ENCODE peak calls at places on chromosomes 3 and 15, in eight cellular contexts. N is effector memory CD4-positive, alpha-beta T cell; F is MM.1S; P is psoas muscle; I is heart left ventricle; M is keratinocyte; U is mesendoderm; X is suprapubic skin. R is an unnamed sample.

GRCh38 chr3:185215873-185216586 is 37.8 kb downstream of the EHHADH start:
- DNase-seq in N (no peak), X (no peak), P (no peak), F (peak; percentile 67), I (no peak), M (no peak), U (peak; percentile 26), R (no peak)

GRCh38 chr15:85445361-85445760 is 65.0 kb downstream of the AKAP13 start:
- DNase-seq in U (no peak), M (no peak), F (no peak), X (no peak), I (no peak), P (no peak), N (no peak), R (no peak)

GRCh38 chr3:61829301-61830110 is 268.1 kb downstream of the PTPRG start:
- DNase-seq in X (no peak), P (no peak), I (no peak), U (no peak), M (no peak), N (no peak), F (no peak), R (peak; percentile 29)

GRCh38 chr3:50568947-50569749 is at the start of gene HEMK1:
- DNase-seq in M (peak; percentile 45), U (peak; percentile 97), N (peak; percentile 84), X (peak; percentile 99), P (peak; percentile 97), I (peak; percentile 99), F (peak; percentile 94), R (peak; percentile 99)

GRCh38 chr15:90002428-90002844 is 1.3 kb downstream of the ZNF710 start:
- DNase-seq in I (peak; percentile 47), M (no peak), F (peak; percentile 45), U (peak; percentile 60), X (peak; percentile 73), P (peak; percentile 46), N (no peak), R (peak; percentile 59)

GRCh38 chr15:58374147-58374546 is 57.6 kb upstream of the LIPC start:
- DNase-seq in P (no peak), X (no peak), U (no peak), N (no peak), M (no peak), I (no peak), F (no peak), R (no peak)

GRCh38 chr3:140050977-140051957 is 116.3 kb downstream of the CLSTN2 start:
- DNase-seq in U (peak; percentile 61), I (peak; percentile 24), N (no peak), P (no peak), M (peak; percentile 30), F (no peak), X (no peak), R (no peak)

GRCh38 chr15:81301815-81302399 is 22.0 kb downstream of the STARD5 start:
- DNase-seq in X (peak; percentile 60), N (no peak), U (no peak), F (peak; percentile 60), I (no peak), M (no peak), P (no peak), R (no peak)

GRCh38 chr3:38657369-38657768 is 7.9 kb upstream of the SCN5A start:
- DNase-seq in N (no peak), X (no peak), F (no peak), I (no peak), U (no peak), P (no peak), M (no peak), R (no peak)

GRCh38 chr15:73330206-73331051 is 38.3 kb downstream of the HCN4 start:
- DNase-seq in X (no peak), N (no peak), P (no peak), F (no peak), U (peak; percentile 33), M (no peak), I (no peak), R (peak; percentile 31)

GRCh38 chr3:132407025-132407424 is 10.3 kb upstream of the DNAJC13 start:
- DNase-seq in F (no peak), X (no peak), M (no peak), I (no peak), P (no peak), N (no peak), U (no peak), R (no peak)

GRCh38 chr3:132404276-132404675 is 13.0 kb upstream of the DNAJC13 start:
- DNase-seq in M (no peak), P (no peak), F (no peak), N (no peak), U (no peak), X (no peak), I (no peak), R (no peak)

GRCh38 chr3:132406587-132406986 is 10.7 kb upstream of the DNAJC13 start:
- DNase-seq in F (no peak), I (no peak), N (no peak), U (no peak), M (no peak), X (no peak), P (no peak), R (no peak)

GRCh38 chr3:132405609-132406299 is 11.5 kb upstream of the DNAJC13 start:
- DNase-seq in X (no peak), I (no peak), P (no peak), M (no peak), N (no peak), U (no peak), F (no peak), R (no peak)

DNA sequence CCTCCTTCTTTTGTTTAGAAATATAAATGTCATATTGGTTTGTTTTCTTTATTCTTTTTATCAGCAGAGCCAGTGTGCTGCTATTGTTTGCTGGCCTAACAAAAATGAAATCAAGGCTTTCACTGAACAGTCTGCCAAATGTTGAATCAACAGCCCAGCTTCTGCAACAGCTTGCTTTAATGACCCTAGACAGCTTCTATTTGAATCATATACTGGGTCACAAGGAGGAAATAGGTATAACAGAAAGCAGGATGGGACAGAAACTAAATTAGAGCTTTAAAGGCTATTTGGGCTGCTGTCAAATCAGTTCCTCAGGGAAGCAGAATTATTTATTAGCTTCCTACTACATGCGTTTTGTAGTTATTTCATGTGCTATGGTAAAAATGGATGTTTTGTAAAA is 12.1 kb upstream of the DNAJC13 start:
- DNase-seq in X (no peak), N (no peak), U (no peak), P (no peak), F (no peak), I (no peak), M (no peak), R (no peak)
- H3K27ac ChIP-seq in X (no peak overlapping the region), N (no peak overlapping the region), U (no peak overlapping the region), P (no peak overlapping the region), F (no peak overlapping the region), I (no peak overlapping the region), M (no peak overlapping the region), R (no peak overlapping the region)

GRCh38 chr3:190116551-190117067 is 4.1 kb downstream of the P3H2 start:
- DNase-seq in F (no peak), N (no peak), P (no peak), I (no peak), U (peak; percentile 52), X (no peak), M (peak; percentile 81), R (no peak)

GRCh38 chr3:190119734-190120133 is 963 bp downstream of the P3H2 start:
- DNase-seq in F (no peak), U (no peak), I (no peak), P (no peak), N (no peak), M (no peak), X (no peak), R (no peak)

GRCh38 chr3:190121061-190121765 is 516 bp upstream of the P3H2 start:
- DNase-seq in P (no peak), F (no peak), U (no peak), N (no peak), M (no peak), X (no peak), I (no peak), R (no peak)

GRCh38 chr3:190120161-190121060 is at the start of gene P3H2:
- DNase-seq in F (peak; percentile 91), M (peak; percentile 33), P (peak; percentile 72), N (no peak), I (peak; percentile 90), X (peak; percentile 73), U (peak; percentile 96), R (peak; percentile 77)

DNA sequence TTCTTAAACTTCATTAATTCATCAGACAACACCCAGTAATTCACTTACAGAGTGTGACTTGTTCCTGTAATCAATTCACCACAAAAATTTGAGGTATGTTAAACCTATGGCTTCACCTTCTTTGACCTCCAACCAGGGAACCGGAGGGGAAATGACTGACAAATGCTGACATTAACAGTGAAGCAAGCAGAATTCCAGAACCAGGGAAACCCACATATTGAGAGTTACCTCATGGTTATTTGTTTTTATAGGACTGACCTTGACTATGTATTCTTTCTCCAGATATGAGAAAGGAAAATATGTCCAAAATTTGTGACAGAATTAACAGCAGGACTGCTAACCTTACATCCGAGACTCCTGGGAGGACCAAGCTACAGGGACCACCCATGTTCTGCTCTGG is 2.7 kb downstream of the P3H2 start:
- DNase-seq in M (no peak), N (no peak), U (peak; percentile 77), P (no peak), X (no peak), I (no peak), F (no peak), R (no peak)
- H3K4me3 ChIP-seq in M (peak overlapping the region; percentile 8), N (no peak overlapping the region), U (peak overlapping the region; percentile 57), P (no peak overlapping the region), X (peak overlapping the region; percentile 82), I (no peak overlapping the region), F (no peak overlapping the region), R (no peak overlapping the region)

DNA sequence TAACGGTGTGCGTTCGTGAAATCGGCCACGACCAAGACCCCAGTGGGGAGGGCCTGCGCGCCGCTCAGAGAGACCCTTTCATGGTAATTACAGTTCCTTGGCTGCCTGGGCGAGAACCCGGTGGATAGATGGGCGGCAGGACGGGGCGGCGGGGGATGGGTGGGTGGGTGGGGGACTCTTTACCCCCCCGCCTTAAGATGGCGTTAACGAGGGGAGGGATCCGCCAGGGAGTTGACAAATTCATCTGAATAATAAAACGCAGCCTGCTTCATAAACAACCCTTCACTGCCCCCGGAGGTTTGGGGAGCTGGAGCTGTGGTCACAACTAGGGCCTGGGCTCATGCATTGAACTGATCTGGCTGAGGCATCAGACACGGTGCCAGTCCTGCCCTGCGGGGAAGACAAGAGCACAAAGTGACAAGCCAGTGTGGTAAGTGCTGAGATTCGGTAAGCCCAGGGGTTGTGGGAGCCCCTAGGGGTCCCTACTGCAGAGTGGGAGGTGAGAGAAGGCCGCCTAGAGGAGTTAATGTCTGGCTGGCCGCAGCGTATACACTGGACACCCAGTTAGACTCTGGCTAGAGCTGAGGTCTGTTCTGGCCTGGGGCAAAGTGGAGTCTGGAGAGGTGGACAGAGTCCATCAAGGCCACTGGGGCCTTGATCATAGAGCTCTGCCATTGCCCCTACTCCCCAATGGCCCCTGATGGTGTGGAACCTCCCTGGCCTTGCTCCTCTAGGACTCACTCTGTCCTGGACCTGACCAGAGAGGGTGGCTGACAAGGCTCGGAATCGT is 766 bp downstream of the MRAS start:
- DNase-seq in F (no peak), X (peak; percentile 70), U (peak; percentile 51), N (no peak), M (no peak), I (no peak), P (peak; percentile 30), R (peak; percentile 27)
- H3K27ac ChIP-seq in F (no peak overlapping the region), X (peak overlapping the region; percentile 93), U (no peak overlapping the region), N (no peak overlapping the region), M (no peak overlapping the region), I (peak overlapping the region; percentile 96), P (peak overlapping the region; percentile 98), R (peak overlapping the region; percentile 89)

GRCh38 chr3:181999314-181999713 is 287.6 kb downstream of the SOX2 start:
- DNase-seq in F (peak; percentile 28), X (no peak), U (no peak), P (no peak), N (no peak), I (no peak), M (no peak), R (no peak)

GRCh38 chr3:182000454-182000853 is 288.7 kb downstream of the SOX2 start:
- DNase-seq in M (no peak), U (peak; percentile 39), X (no peak), P (no peak), I (no peak), N (no peak), F (no peak), R (no peak)

GRCh38 chr3:181998828-181999227 is 287.1 kb downstream of the SOX2 start:
- DNase-seq in M (no peak), P (no peak), X (no peak), F (no peak), N (no peak), U (peak; percentile 29), I (no peak), R (no peak)
- H3K4me3 ChIP-seq in M (no peak overlapping the region), P (no peak overlapping the region), X (no peak overlapping the region), F (no peak overlapping the region), N (no peak overlapping the region), U (no peak overlapping the region), I (no peak overlapping the region), R (no peak overlapping the region)